ENCODE peak calls at places on chromosomes 3 and 15, in seven cellular contexts. One of them, this sample, is unnamed.

GRCh38 chr3:125043599-125044151 is 12.1 kb downstream of the HEG1 start:
- DNase-seq in IMR-90: no peak
- DNase-seq in H9: no peak
- DNase-seq in neuronal stem cell: no peak
- DNase-seq in mesenchymal stem cell: peak
- DNase-seq in H1: no peak
- DNase-seq in trophoblast cell: no peak
- DNase-seq in this sample: no peak

GRCh38 chr3:169244119-169244864 is 419.2 kb downstream of the MECOM start:
- DNase-seq in IMR-90: no peak
- DNase-seq in H9: no peak
- DNase-seq in neuronal stem cell: no peak
- DNase-seq in mesenchymal stem cell: no peak
- DNase-seq in H1: no peak
- DNase-seq in trophoblast cell: no peak
- DNase-seq in this sample: peak

GRCh38 chr15:25863067-25863967 is at the start of gene ATP10A:
- DNase-seq in IMR-90: peak
- DNase-seq in H9: peak
- DNase-seq in neuronal stem cell: peak
- DNase-seq in mesenchymal stem cell: peak
- DNase-seq in H1: peak
- DNase-seq in trophoblast cell: no peak
- DNase-seq in this sample: peak

GRCh38 chr3:11117591-11117990 is 36.7 kb upstream of the HRH1 start:
- DNase-seq in IMR-90: no peak
- DNase-seq in H9: no peak
- DNase-seq in neuronal stem cell: no peak
- DNase-seq in mesenchymal stem cell: no peak
- DNase-seq in H1: no peak
- DNase-seq in trophoblast cell: no peak
- DNase-seq in this sample: no peak

GRCh38 chr3:172261053-172261452 is 187.2 kb downstream of the GHSR start:
- DNase-seq in IMR-90: no peak
- DNase-seq in H9: no peak
- DNase-seq in neuronal stem cell: no peak
- DNase-seq in mesenchymal stem cell: no peak
- DNase-seq in H1: no peak
- DNase-seq in trophoblast cell: peak
- DNase-seq in this sample: no peak

GRCh38 chr15:74044267-74045110 is 37.9 kb downstream of the GOLGA6A start:
- DNase-seq in IMR-90: no peak
- DNase-seq in H9: no peak
- DNase-seq in neuronal stem cell: no peak
- DNase-seq in mesenchymal stem cell: no peak
- DNase-seq in H1: no peak
- DNase-seq in trophoblast cell: no peak
- DNase-seq in this sample: no peak

GRCh38 chr3:197591816-197592215 is 36.0 kb upstream of the BDH1 start:
- DNase-seq in IMR-90: no peak
- DNase-seq in H9: no peak
- DNase-seq in neuronal stem cell: no peak
- DNase-seq in mesenchymal stem cell: no peak
- DNase-seq in H1: peak
- DNase-seq in trophoblast cell: no peak
- DNase-seq in this sample: no peak

GRCh38 chr3:79461129-79461792 is 306.5 kb downstream of the ROBO1 start:
- DNase-seq in IMR-90: no peak
- DNase-seq in H9: no peak
- DNase-seq in neuronal stem cell: no peak
- DNase-seq in mesenchymal stem cell: no peak
- DNase-seq in H1: no peak
- DNase-seq in trophoblast cell: no peak
- DNase-seq in this sample: no peak

GRCh38 chr15:60563539-60564404 is 84.8 kb upstream of the ICE2 start:
- DNase-seq in IMR-90: no peak
- DNase-seq in H9: no peak
- DNase-seq in neuronal stem cell: no peak
- DNase-seq in mesenchymal stem cell: no peak
- DNase-seq in H1: no peak
- DNase-seq in trophoblast cell: no peak
- DNase-seq in this sample: no peak

GRCh38 chr15:98018761-98019351 is 58.4 kb downstream of the ARRDC4 start:
- DNase-seq in IMR-90: no peak
- DNase-seq in H9: no peak
- DNase-seq in neuronal stem cell: no peak
- DNase-seq in mesenchymal stem cell: no peak
- DNase-seq in H1: no peak
- DNase-seq in trophoblast cell: no peak
- DNase-seq in this sample: no peak

GRCh38 chr3:178392553-178392952 is 143.7 kb upstream of the KCNMB2 start:
- DNase-seq in IMR-90: peak
- DNase-seq in H9: no peak
- DNase-seq in neuronal stem cell: no peak
- DNase-seq in mesenchymal stem cell: peak
- DNase-seq in H1: no peak
- DNase-seq in trophoblast cell: no peak
- DNase-seq in this sample: no peak

GRCh38 chr3:133805384-133805701 is 272 bp upstream of the SRPRB start:
- DNase-seq in IMR-90: no peak
- DNase-seq in H9: no peak
- DNase-seq in neuronal stem cell: no peak
- DNase-seq in mesenchymal stem cell: no peak
- DNase-seq in H1: no peak
- DNase-seq in trophoblast cell: no peak
- DNase-seq in this sample: no peak

GRCh38 chr15:57533062-57533735 is 58.5 kb upstream of the MYZAP start:
- DNase-seq in IMR-90: peak
- DNase-seq in H9: no peak
- DNase-seq in neuronal stem cell: no peak
- DNase-seq in mesenchymal stem cell: peak
- DNase-seq in H1: no peak
- DNase-seq in trophoblast cell: no peak
- DNase-seq in this sample: no peak

GRCh38 chr3:134879991-134880390 is 84.9 kb downstream of the EPHB1 start:
- DNase-seq in IMR-90: no peak
- DNase-seq in H9: no peak
- DNase-seq in neuronal stem cell: no peak
- DNase-seq in mesenchymal stem cell: no peak
- DNase-seq in H1: no peak
- DNase-seq in trophoblast cell: no peak
- DNase-seq in this sample: no peak

GRCh38 chr3:196741401-196741761 is 1.7 kb downstream of the PAK2 start:
- DNase-seq in IMR-90: no peak
- DNase-seq in H9: no peak
- DNase-seq in neuronal stem cell: no peak
- DNase-seq in mesenchymal stem cell: peak
- DNase-seq in H1: no peak
- DNase-seq in trophoblast cell: no peak
- DNase-seq in this sample: no peak

GRCh38 chr15:99565031-99565280 is 828 bp upstream of the MEF2A start:
- DNase-seq in IMR-90: no peak
- DNase-seq in H9: peak
- DNase-seq in neuronal stem cell: no peak
- DNase-seq in mesenchymal stem cell: no peak
- DNase-seq in H1: peak
- DNase-seq in trophoblast cell: peak
- DNase-seq in this sample: peak

GRCh38 chr15:61946778-61947177 is 113.5 kb downstream of the VPS13C start:
- DNase-seq in IMR-90: peak
- DNase-seq in H9: no peak
- DNase-seq in neuronal stem cell: no peak
- DNase-seq in mesenchymal stem cell: no peak
- DNase-seq in H1: no peak
- DNase-seq in trophoblast cell: no peak
- DNase-seq in this sample: no peak

GRCh38 chr3:187913617-187914033 is 168.4 kb upstream of the BCL6 start:
- DNase-seq in IMR-90: peak
- DNase-seq in H9: no peak
- DNase-seq in neuronal stem cell: no peak
- DNase-seq in mesenchymal stem cell: peak
- DNase-seq in H1: no peak
- DNase-seq in trophoblast cell: no peak
- DNase-seq in this sample: no peak

DNA sequence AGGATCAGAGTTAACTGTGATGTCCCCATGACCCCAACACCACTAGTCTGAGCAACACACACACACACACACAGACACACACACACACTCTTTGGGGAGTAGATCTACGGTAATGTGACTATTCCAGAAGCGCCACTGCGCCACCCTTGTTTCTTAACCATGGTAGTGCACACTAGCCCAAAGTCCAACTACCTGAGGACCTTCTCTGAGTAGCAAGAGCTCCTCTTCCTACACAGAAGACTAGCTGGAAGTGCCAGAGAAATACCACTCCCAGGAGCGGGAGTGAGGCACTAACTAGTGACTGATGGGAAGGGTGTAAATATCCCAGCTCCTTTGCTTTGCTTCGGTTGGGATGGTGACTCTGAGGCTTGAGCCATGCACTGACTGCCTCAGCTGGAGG is 96.0 kb upstream of the EIF1B start:
- DNase-seq in IMR-90: no peak
- DNase-seq in H9: no peak
- DNase-seq in neuronal stem cell: no peak
- DNase-seq in mesenchymal stem cell: no peak
- DNase-seq in H1: no peak
- DNase-seq in trophoblast cell: no peak
- DNase-seq in this sample: no peak
- H3K9ac ChIP-seq in IMR-90: no peak
- H3K9ac ChIP-seq in H9: no peak
- H3K9ac ChIP-seq in neuronal stem cell: no peak
- H3K9ac ChIP-seq in mesenchymal stem cell: no peak
- H3K9ac ChIP-seq in H1: no peak
- H3K9ac ChIP-seq in trophoblast cell: no peak
- H3K9ac ChIP-seq in this sample: no peak

GRCh38 chr15:38503497-38503896 is 49.6 kb downstream of the FAM98B start:
- DNase-seq in IMR-90: no peak
- DNase-seq in H9: no peak
- DNase-seq in neuronal stem cell: no peak
- DNase-seq in mesenchymal stem cell: no peak
- DNase-seq in H1: no peak
- DNase-seq in trophoblast cell: no peak
- DNase-seq in this sample: no peak
- H3K18ac ChIP-seq in IMR-90: no peak
- H3K18ac ChIP-seq in H9: no peak
- H3K18ac ChIP-seq in neuronal stem cell: no peak
- H3K18ac ChIP-seq in mesenchymal stem cell: no peak
- H3K18ac ChIP-seq in H1: no peak
- H3K18ac ChIP-seq in trophoblast cell: no peak
- H3K18ac ChIP-seq in this sample: no peak

GRCh38 chr3:32821686-32822296 is 4.0 kb downstream of the TRIM71 start:
- DNase-seq in IMR-90: no peak
- DNase-seq in H9: no peak
- DNase-seq in neuronal stem cell: no peak
- DNase-seq in mesenchymal stem cell: no peak
- DNase-seq in H1: no peak
- DNase-seq in trophoblast cell: peak
- DNase-seq in this sample: no peak

GRCh38 chr3:32820430-32820829 is 2.6 kb downstream of the TRIM71 start:
- DNase-seq in IMR-90: no peak
- DNase-seq in H9: no peak
- DNase-seq in neuronal stem cell: no peak
- DNase-seq in mesenchymal stem cell: no peak
- DNase-seq in H1: no peak
- DNase-seq in trophoblast cell: no peak
- DNase-seq in this sample: no peak

GRCh38 chr3:32825601-32826375 is 8.0 kb downstream of the TRIM71 start:
- DNase-seq in IMR-90: no peak
- DNase-seq in H9: no peak
- DNase-seq in neuronal stem cell: no peak
- DNase-seq in mesenchymal stem cell: no peak
- DNase-seq in H1: no peak
- DNase-seq in trophoblast cell: no peak
- DNase-seq in this sample: no peak

GRCh38 chr3:32820971-32821685 is 3.3 kb downstream of the TRIM71 start:
- DNase-seq in IMR-90: no peak
- DNase-seq in H9: no peak
- DNase-seq in neuronal stem cell: no peak
- DNase-seq in mesenchymal stem cell: no peak
- DNase-seq in H1: no peak
- DNase-seq in trophoblast cell: no peak
- DNase-seq in this sample: no peak

DNA sequence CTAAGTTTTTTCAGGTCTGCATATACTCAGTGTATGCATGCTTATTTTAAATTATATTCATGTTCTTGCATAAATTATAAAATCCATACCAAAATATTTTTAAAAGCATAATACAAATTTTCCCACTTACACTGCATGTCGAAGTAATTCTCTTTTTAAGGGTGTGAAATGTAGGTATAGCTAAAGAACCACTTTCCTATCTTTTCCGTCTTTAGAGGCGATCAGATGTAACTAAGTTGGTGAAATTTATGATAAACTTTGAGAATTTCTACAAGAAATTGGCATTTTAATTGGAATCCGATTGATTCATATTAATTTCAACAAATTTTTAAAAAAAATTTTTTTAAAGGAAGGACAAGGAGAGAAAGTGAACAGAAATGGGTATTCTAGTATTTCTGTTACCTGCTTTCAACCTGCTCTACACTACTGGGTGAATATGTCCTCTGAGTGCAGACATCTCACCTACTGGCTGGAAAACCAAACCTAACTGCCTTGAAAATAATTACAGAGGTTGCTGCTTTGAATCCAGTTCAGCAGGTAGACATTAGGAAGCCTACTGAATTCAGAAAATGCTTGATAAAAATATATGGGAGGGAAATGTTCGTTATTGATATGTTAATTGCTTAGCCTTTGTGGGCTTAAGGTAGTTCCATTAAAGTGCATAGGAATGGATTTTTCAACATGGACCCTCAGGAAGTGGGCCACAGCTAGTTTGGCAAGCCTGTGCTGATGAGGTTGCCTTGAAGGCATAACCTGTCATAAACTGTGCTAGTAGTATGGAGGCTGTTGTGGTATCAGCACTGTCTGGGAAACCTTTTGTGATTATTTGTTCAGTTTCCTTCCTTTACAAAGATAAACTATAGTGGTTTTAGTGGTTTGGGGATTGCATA is 5.1 kb downstream of the TRIM71 start:
- DNase-seq in IMR-90: no peak
- DNase-seq in H9: no peak
- DNase-seq in neuronal stem cell: no peak
- DNase-seq in mesenchymal stem cell: no peak
- DNase-seq in H1: no peak
- DNase-seq in trophoblast cell: no peak
- DNase-seq in this sample: no peak
- H3K9ac ChIP-seq in IMR-90: no peak
- H3K9ac ChIP-seq in H9: no peak
- H3K9ac ChIP-seq in neuronal stem cell: no peak
- H3K9ac ChIP-seq in mesenchymal stem cell: no peak
- H3K9ac ChIP-seq in H1: peak
- H3K9ac ChIP-seq in trophoblast cell: no peak
- H3K9ac ChIP-seq in this sample: peak

GRCh38 chr3:147744967-147745366 is 335.8 kb downstream of the ZIC1 start:
- DNase-seq in IMR-90: no peak
- DNase-seq in H9: no peak
- DNase-seq in neuronal stem cell: no peak
- DNase-seq in mesenchymal stem cell: no peak
- DNase-seq in H1: no peak
- DNase-seq in trophoblast cell: no peak
- DNase-seq in this sample: no peak
- H3K18ac ChIP-seq in IMR-90: no peak
- H3K18ac ChIP-seq in H9: no peak
- H3K18ac ChIP-seq in neuronal stem cell: no peak
- H3K18ac ChIP-seq in mesenchymal stem cell: no peak
- H3K18ac ChIP-seq in H1: no peak
- H3K18ac ChIP-seq in trophoblast cell: no peak
- H3K18ac ChIP-seq in this sample: no peak